ENCODE peak calls at places on chromosomes 4 and X, in eight cellular contexts. H is heart left ventricle, W is cardiac fibroblast, C is WERI-Rb-1, B is neural progenitor cell, P is HFF-Myc, Q is HepG2, D is AG09309. L is an unnamed sample.
A peak's percentile ranks its signal among the peaks of the same experiment; 100 is the strongest.

GRCh38 chrX:94515009-94515408 is 841.0 kb downstream of the FAM133A start:
- DNase-seq in H (no peak), W (no peak), C (no peak), B (peak; percentile 69), P (no peak), Q (no peak), D (no peak), L (no peak)

GRCh38 chr4:40621592-40622512 is 7.8 kb downstream of the RBM47 start:
- DNase-seq in H (peak; percentile 59), W (peak; percentile 97), C (no peak), B (no peak), P (peak; percentile 70), Q (peak; percentile 60), D (peak; percentile 97), L (peak; percentile 99)

GRCh38 chrX:13067842-13068241 is 23.4 kb upstream of the FAM9C start:
- DNase-seq in H (no peak), W (no peak), C (no peak), B (no peak), P (no peak), Q (no peak), D (no peak), L (no peak)

GRCh38 chr4:120843840-120844527 is 78.5 kb downstream of the PRDM5 start:
- DNase-seq in H (no peak), W (no peak), C (peak; percentile 63), B (peak; percentile 54), P (no peak), Q (no peak), D (no peak), L (no peak)

GRCh38 chr4:99205104-99205979 is 13.7 kb downstream of the ADH6 start:
- DNase-seq in H (peak; percentile 27), W (peak; percentile 82), C (peak; percentile 25), B (peak; percentile 3), P (peak; percentile 17), Q (peak; percentile 83), D (no peak), L (peak; percentile 65)

GRCh38 chr4:173346074-173346473 is 11.9 kb upstream of the HMGB2 start:
- DNase-seq in H (no peak), W (peak; percentile 27), C (no peak), B (no peak), P (no peak), Q (no peak), D (peak; percentile 57), L (peak; percentile 24)

GRCh38 chr4:56874166-56874565 is 33.5 kb upstream of the REST start:
- DNase-seq in H (no peak), W (no peak), C (no peak), B (peak; percentile 39), P (no peak), Q (no peak), D (no peak), L (no peak)

GRCh38 chr4:128709268-128709667 is 100.2 kb upstream of the JADE1 start:
- DNase-seq in H (no peak), W (no peak), C (no peak), B (no peak), P (no peak), Q (no peak), D (no peak), L (no peak)

GRCh38 chrX:132046533-132046932 is 23.4 kb downstream of the STK26 start:
- DNase-seq in H (no peak), W (no peak), C (no peak), B (no peak), P (no peak), Q (no peak), D (no peak), L (no peak)

GRCh38 chrX:77953300-77953699 is 16.1 kb downstream of the PGAM4 start:
- DNase-seq in H (no peak), W (no peak), C (no peak), B (no peak), P (no peak), Q (no peak), D (no peak), L (no peak)

GRCh38 chr4:57490520-57490919 is 380.3 kb upstream of the IGFBP7 start:
- DNase-seq in H (peak; percentile 34), W (peak; percentile 10), C (no peak), B (no peak), P (no peak), Q (no peak), D (no peak), L (peak; percentile 4)

GRCh38 chr4:85965529-85965928 is 394.3 kb downstream of the MAPK10 start:
- DNase-seq in H (no peak), W (no peak), C (no peak), B (no peak), P (no peak), Q (no peak), D (no peak), L (no peak)

GRCh38 chr4:85968945-85969830 is 390.7 kb downstream of the MAPK10 start:
- DNase-seq in H (no peak), W (peak; percentile 80), C (no peak), B (peak; percentile 57), P (peak; percentile 27), Q (peak; percentile 33), D (no peak), L (peak; percentile 84)

GRCh38 chr4:85967872-85968271 is 392.0 kb downstream of the MAPK10 start:
- DNase-seq in H (no peak), W (peak; percentile 50), C (no peak), B (no peak), P (no peak), Q (no peak), D (no peak), L (peak; percentile 42)

GRCh38 chr4:85964298-85964697 is 395.6 kb downstream of the MAPK10 start:
- DNase-seq in H (no peak), W (no peak), C (no peak), B (no peak), P (no peak), Q (no peak), D (no peak), L (peak; percentile 25)

DNA sequence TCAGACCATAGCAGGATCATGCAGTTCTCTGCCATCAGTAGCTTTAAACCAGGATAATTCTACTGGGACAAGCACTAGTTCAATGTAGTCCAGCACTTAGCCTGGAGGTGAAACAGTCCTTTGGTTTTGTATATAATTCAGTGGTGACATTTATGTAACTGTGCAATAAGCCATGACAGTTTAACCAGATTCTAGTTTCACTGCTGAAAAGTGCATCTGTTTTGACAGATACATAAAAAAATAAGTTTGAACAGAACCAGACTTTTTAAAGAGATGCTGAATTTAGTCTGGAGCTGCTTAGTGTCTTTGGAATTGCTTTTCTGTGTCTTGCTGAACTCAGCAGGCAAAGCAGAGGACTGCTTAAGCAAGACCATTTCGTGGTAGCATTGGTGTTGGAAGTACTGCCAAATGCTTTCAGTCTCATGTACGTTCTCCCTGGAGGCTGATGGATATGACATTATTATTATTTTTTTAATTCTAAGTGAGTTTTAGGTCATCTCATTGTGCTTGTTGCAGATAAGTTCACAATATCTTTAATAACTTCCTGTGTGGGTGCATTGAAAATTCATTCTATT is 393.5 kb downstream of the MAPK10 start:
- DNase-seq in H (no peak), W (peak; percentile 75), C (no peak), B (no peak), P (no peak), Q (no peak), D (no peak), L (peak; percentile 77)
- H3K4me3 ChIP-seq in H (no peak overlapping the region), W (no peak overlapping the region), C (no peak overlapping the region), B (no peak overlapping the region), P (no peak overlapping the region), Q (no peak overlapping the region), D (no peak overlapping the region), L (no peak overlapping the region)

GRCh38 chr4:106473515-106473914 is 104.9 kb upstream of the GIMD1 start:
- DNase-seq in H (no peak), W (no peak), C (no peak), B (no peak), P (no peak), Q (no peak), D (no peak), L (no peak)
- TF ChIP-seq CTCF in H (no peak), W (no peak), C (no peak), B (no peak), P (no peak), Q (no peak), D (no peak), L (no peak)

DNA sequence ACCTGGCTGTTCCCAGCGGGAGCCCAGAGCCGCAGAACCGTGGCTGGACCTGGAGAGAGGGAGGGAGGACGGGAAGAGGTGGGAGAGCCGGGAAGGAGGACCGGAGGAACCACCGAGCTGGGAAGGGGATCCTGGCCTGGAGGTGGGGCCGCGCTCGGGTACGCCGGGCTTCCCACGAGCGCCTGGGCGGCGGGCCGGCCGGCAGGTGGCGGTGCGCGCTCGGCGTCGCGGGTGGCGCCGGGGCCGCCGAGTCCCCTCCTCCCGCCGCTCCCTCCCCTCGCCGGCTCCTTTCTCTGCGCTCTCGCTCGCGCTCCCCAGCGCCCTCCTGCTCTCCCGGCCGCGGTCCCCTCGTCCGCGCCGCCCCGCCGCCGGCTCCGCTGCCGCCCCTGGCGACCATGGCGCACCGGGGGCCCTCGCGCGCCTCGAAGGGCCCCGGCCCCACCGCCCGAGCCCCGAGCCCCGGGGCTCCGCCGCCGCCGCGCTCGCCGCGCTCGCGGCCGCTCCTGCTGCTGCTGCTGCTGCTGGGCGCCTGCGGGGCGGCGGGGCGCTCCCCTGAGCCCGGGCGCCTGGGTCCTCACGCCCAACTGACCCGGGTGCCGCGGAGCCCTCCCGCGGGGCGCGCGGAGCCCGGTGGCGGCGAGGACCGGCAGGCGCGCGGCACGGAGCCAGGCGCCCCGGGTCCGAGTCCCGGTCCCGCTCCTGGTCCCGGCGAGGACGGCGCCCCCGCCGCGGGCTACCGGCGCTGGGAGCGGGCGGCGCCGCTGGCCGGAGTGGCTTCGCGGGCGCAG is at the start of gene SORCS2:
- DNase-seq in H (peak; percentile 71), W (peak; percentile 63), C (peak; percentile 81), B (peak; percentile 90), P (no peak), Q (peak; percentile 12), D (no peak), L (peak; percentile 55)
- H3K4me3 ChIP-seq in H (peak within 1 kb of the TSS; percentile 42), W (peak within 1 kb of the TSS; percentile 27), C (peak within 1 kb of the TSS; percentile 92), B (peak within 1 kb of the TSS; percentile 74), P (peak within 1 kb of the TSS; percentile 21), Q (peak within 1 kb of the TSS; percentile 33), D (peak within 1 kb of the TSS; percentile 65), L (no peak within 1 kb of the TSS)

DNA sequence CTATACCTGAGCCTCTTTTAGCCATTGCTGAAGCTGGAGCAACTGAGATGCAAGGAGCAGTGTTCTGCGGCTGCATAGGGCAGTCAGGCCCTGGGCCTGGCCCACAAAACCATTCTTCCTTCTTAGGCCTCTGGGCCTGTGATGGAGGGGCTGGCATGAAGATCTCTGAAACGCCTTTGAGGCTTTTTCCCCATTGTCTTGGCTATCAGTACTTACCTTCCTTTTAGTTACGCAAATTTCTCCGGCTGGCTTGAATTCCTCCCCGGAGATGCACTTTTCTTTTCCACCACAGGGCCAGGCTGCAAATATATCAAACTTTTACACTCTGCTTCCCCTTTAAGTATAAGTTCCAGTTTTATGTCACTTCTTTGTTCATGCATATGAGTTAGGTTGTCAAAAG is 194.5 kb upstream of the PCDH7 start:
- DNase-seq in H (no peak), W (no peak), C (no peak), B (no peak), P (no peak), Q (no peak), D (no peak), L (no peak)
- TF ChIP-seq CTCF in H (no peak), W (no peak), C (no peak), B (no peak), P (no peak), Q (no peak), D (no peak), L (no peak)

L was measured in fibroblast of pulmonary artery.